ENCODE peak calls at places on chromosomes 3 and 15, in ten cellular contexts. One of them, this sample, is unnamed. For H3K4me1, the result is how much of the 10 kb centered on the place peaks cover.

GRCh38 chr3:151428386-151428785 is 32.5 kb downstream of the IGSF10 start:
- DNase-seq in kidney: no peak
- DNase-seq in ovary: no peak
- DNase-seq in upper lobe of right lung: no peak
- DNase-seq in tibial nerve: no peak
- DNase-seq in effector memory CD4-positive, alpha-beta T cell: no peak
- DNase-seq in heart left ventricle: no peak
- DNase-seq in neuronal stem cell: no peak
- DNase-seq in GM23248: no peak
- DNase-seq in RWPE2: no peak
- DNase-seq in this sample: no peak

GRCh38 chr3:180466401-180467005 is 135.5 kb upstream of the TTC14 start:
- DNase-seq in kidney: no peak
- DNase-seq in ovary: no peak
- DNase-seq in upper lobe of right lung: no peak
- DNase-seq in tibial nerve: no peak
- DNase-seq in effector memory CD4-positive, alpha-beta T cell: no peak
- DNase-seq in heart left ventricle: no peak
- DNase-seq in neuronal stem cell: no peak
- DNase-seq in GM23248: peak
- DNase-seq in RWPE2: no peak
- DNase-seq in this sample: no peak

GRCh38 chr3:50412355-50412754 is 53.0 kb upstream of the TMEM115 start:
- DNase-seq in kidney: no peak
- DNase-seq in ovary: no peak
- DNase-seq in upper lobe of right lung: no peak
- DNase-seq in tibial nerve: no peak
- DNase-seq in effector memory CD4-positive, alpha-beta T cell: no peak
- DNase-seq in heart left ventricle: no peak
- DNase-seq in neuronal stem cell: no peak
- DNase-seq in GM23248: no peak
- DNase-seq in RWPE2: no peak
- DNase-seq in this sample: no peak

GRCh38 chr3:187401861-187402260 is 33.7 kb downstream of the RTP4 start:
- DNase-seq in kidney: no peak
- DNase-seq in ovary: no peak
- DNase-seq in upper lobe of right lung: no peak
- DNase-seq in tibial nerve: no peak
- DNase-seq in effector memory CD4-positive, alpha-beta T cell: no peak
- DNase-seq in heart left ventricle: no peak
- DNase-seq in neuronal stem cell: no peak
- DNase-seq in GM23248: no peak
- DNase-seq in RWPE2: no peak
- DNase-seq in this sample: no peak

GRCh38 chr3:127168271-127168670 is 24.7 kb upstream of the PRR23E start:
- DNase-seq in kidney: no peak
- DNase-seq in ovary: peak
- DNase-seq in upper lobe of right lung: peak
- DNase-seq in tibial nerve: no peak
- DNase-seq in effector memory CD4-positive, alpha-beta T cell: no peak
- DNase-seq in heart left ventricle: peak
- DNase-seq in neuronal stem cell: no peak
- DNase-seq in GM23248: no peak
- DNase-seq in RWPE2: no peak
- DNase-seq in this sample: no peak

GRCh38 chr15:68987120-68987519 is 27.4 kb upstream of the NOX5 start:
- DNase-seq in kidney: no peak
- DNase-seq in ovary: no peak
- DNase-seq in upper lobe of right lung: no peak
- DNase-seq in tibial nerve: no peak
- DNase-seq in effector memory CD4-positive, alpha-beta T cell: no peak
- DNase-seq in heart left ventricle: no peak
- DNase-seq in neuronal stem cell: no peak
- DNase-seq in GM23248: no peak
- DNase-seq in RWPE2: no peak
- DNase-seq in this sample: no peak

GRCh38 chr3:151265166-151265565 is 13.2 kb downstream of the P2RY14 start:
- DNase-seq in kidney: no peak
- DNase-seq in ovary: no peak
- DNase-seq in upper lobe of right lung: no peak
- DNase-seq in tibial nerve: no peak
- DNase-seq in effector memory CD4-positive, alpha-beta T cell: no peak
- DNase-seq in heart left ventricle: no peak
- DNase-seq in neuronal stem cell: no peak
- DNase-seq in GM23248: no peak
- DNase-seq in RWPE2: no peak
- DNase-seq in this sample: no peak

GRCh38 chr15:55247276-55247675 is 42.3 kb downstream of the RAB27A start:
- DNase-seq in kidney: no peak
- DNase-seq in ovary: no peak
- DNase-seq in upper lobe of right lung: no peak
- DNase-seq in tibial nerve: no peak
- DNase-seq in effector memory CD4-positive, alpha-beta T cell: no peak
- DNase-seq in heart left ventricle: no peak
- DNase-seq in neuronal stem cell: no peak
- DNase-seq in GM23248: no peak
- DNase-seq in RWPE2: no peak
- DNase-seq in this sample: no peak

DNA sequence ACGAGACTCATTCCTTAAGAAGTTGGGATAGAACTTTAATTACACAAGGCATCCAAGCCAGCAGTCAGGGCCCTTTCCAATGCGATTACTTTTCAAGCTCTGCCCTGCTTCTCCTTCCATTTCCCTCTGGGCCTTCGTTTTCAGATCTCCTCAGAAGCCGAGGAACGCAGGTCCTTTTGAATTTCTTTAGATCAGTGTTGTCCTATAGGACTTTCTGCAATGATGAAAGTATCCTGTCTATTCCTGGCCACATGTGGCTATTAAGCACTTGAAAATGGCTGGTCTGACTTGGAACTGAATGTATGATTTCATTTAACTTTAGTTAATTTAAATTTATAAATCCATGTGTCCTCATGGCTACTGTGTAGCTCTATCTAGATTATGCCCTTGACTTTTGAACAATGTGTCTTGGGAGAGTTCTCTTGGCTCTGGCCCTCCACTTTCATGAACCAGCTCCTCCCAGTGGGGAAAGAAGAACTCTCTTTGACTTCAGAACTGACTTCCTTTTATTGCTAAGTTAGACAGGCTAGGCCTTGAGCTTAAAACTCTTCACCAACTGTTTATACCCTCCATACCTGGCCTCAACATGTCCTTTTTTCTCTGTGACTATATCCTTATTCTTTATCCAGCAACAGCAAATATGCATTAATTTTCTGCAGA is 22.7 kb downstream of the TGFBR2 start:
- DNase-seq in kidney: no peak
- DNase-seq in ovary: no peak
- DNase-seq in upper lobe of right lung: no peak
- DNase-seq in tibial nerve: no peak
- DNase-seq in effector memory CD4-positive, alpha-beta T cell: no peak
- DNase-seq in heart left ventricle: no peak
- DNase-seq in neuronal stem cell: no peak
- DNase-seq in GM23248: no peak
- DNase-seq in RWPE2: no peak
- DNase-seq in this sample: no peak
- H3K4me1 ChIP-seq in kidney: under half
- H3K4me1 ChIP-seq in ovary: under half
- H3K4me1 ChIP-seq in upper lobe of right lung: half or more
- H3K4me1 ChIP-seq in tibial nerve: half or more
- H3K4me1 ChIP-seq in effector memory CD4-positive, alpha-beta T cell: half or more
- H3K4me1 ChIP-seq in heart left ventricle: half or more
- H3K4me1 ChIP-seq in neuronal stem cell: under half
- H3K4me1 ChIP-seq in GM23248: half or more
- H3K4me1 ChIP-seq in RWPE2: half or more
- H3K4me1 ChIP-seq in this sample: under half

GRCh38 chr15:92930061-92930460 is 29.9 kb downstream of the CHD2 start:
- DNase-seq in kidney: no peak
- DNase-seq in ovary: no peak
- DNase-seq in upper lobe of right lung: no peak
- DNase-seq in tibial nerve: no peak
- DNase-seq in effector memory CD4-positive, alpha-beta T cell: no peak
- DNase-seq in heart left ventricle: no peak
- DNase-seq in neuronal stem cell: no peak
- DNase-seq in GM23248: peak
- DNase-seq in RWPE2: no peak
- DNase-seq in this sample: no peak

GRCh38 chr15:92929002-92929401 is 28.9 kb downstream of the CHD2 start:
- DNase-seq in kidney: no peak
- DNase-seq in ovary: no peak
- DNase-seq in upper lobe of right lung: no peak
- DNase-seq in tibial nerve: no peak
- DNase-seq in effector memory CD4-positive, alpha-beta T cell: no peak
- DNase-seq in heart left ventricle: no peak
- DNase-seq in neuronal stem cell: no peak
- DNase-seq in GM23248: no peak
- DNase-seq in RWPE2: no peak
- DNase-seq in this sample: no peak

GRCh38 chr15:92928351-92928750 is 28.2 kb downstream of the CHD2 start:
- DNase-seq in kidney: no peak
- DNase-seq in ovary: no peak
- DNase-seq in upper lobe of right lung: no peak
- DNase-seq in tibial nerve: no peak
- DNase-seq in effector memory CD4-positive, alpha-beta T cell: no peak
- DNase-seq in heart left ventricle: no peak
- DNase-seq in neuronal stem cell: no peak
- DNase-seq in GM23248: peak
- DNase-seq in RWPE2: no peak
- DNase-seq in this sample: no peak

GRCh38 chr15:92932946-92933649 is 33.0 kb downstream of the CHD2 start:
- DNase-seq in kidney: no peak
- DNase-seq in ovary: no peak
- DNase-seq in upper lobe of right lung: no peak
- DNase-seq in tibial nerve: no peak
- DNase-seq in effector memory CD4-positive, alpha-beta T cell: no peak
- DNase-seq in heart left ventricle: no peak
- DNase-seq in neuronal stem cell: no peak
- DNase-seq in GM23248: no peak
- DNase-seq in RWPE2: no peak
- DNase-seq in this sample: no peak

GRCh38 chr15:92930776-92931175 is 30.7 kb downstream of the CHD2 start:
- DNase-seq in kidney: no peak
- DNase-seq in ovary: no peak
- DNase-seq in upper lobe of right lung: no peak
- DNase-seq in tibial nerve: no peak
- DNase-seq in effector memory CD4-positive, alpha-beta T cell: no peak
- DNase-seq in heart left ventricle: no peak
- DNase-seq in neuronal stem cell: no peak
- DNase-seq in GM23248: peak
- DNase-seq in RWPE2: no peak
- DNase-seq in this sample: no peak
- H3K27ac ChIP-seq in kidney: peak
- H3K27ac ChIP-seq in ovary: no peak
- H3K27ac ChIP-seq in upper lobe of right lung: peak
- H3K27ac ChIP-seq in tibial nerve: no peak
- H3K27ac ChIP-seq in effector memory CD4-positive, alpha-beta T cell: no peak
- H3K27ac ChIP-seq in heart left ventricle: no peak
- H3K27ac ChIP-seq in neuronal stem cell: peak
- H3K27ac ChIP-seq in GM23248: peak
- H3K27ac ChIP-seq in RWPE2: peak
- H3K27ac ChIP-seq in this sample: no peak

GRCh38 chr3:9109570-9109914 is 139.9 kb downstream of the SRGAP3 start:
- DNase-seq in kidney: no peak
- DNase-seq in ovary: no peak
- DNase-seq in upper lobe of right lung: no peak
- DNase-seq in tibial nerve: no peak
- DNase-seq in effector memory CD4-positive, alpha-beta T cell: no peak
- DNase-seq in heart left ventricle: no peak
- DNase-seq in neuronal stem cell: no peak
- DNase-seq in GM23248: no peak
- DNase-seq in RWPE2: no peak
- DNase-seq in this sample: no peak
- H3K4me1 ChIP-seq in kidney: under half
- H3K4me1 ChIP-seq in ovary: under half
- H3K4me1 ChIP-seq in upper lobe of right lung: under half
- H3K4me1 ChIP-seq in tibial nerve: under half
- H3K4me1 ChIP-seq in effector memory CD4-positive, alpha-beta T cell: under half
- H3K4me1 ChIP-seq in heart left ventricle: under half
- H3K4me1 ChIP-seq in neuronal stem cell: under half
- H3K4me1 ChIP-seq in GM23248: under half
- H3K4me1 ChIP-seq in RWPE2: under half
- H3K4me1 ChIP-seq in this sample: under half

GRCh38 chr3:123088360-123088759 is 21.5 kb downstream of the PDIA5 start:
- DNase-seq in kidney: no peak
- DNase-seq in ovary: no peak
- DNase-seq in upper lobe of right lung: no peak
- DNase-seq in tibial nerve: no peak
- DNase-seq in effector memory CD4-positive, alpha-beta T cell: no peak
- DNase-seq in heart left ventricle: no peak
- DNase-seq in neuronal stem cell: no peak
- DNase-seq in GM23248: no peak
- DNase-seq in RWPE2: no peak
- DNase-seq in this sample: no peak

GRCh38 chr3:123086110-123086642 is 19.4 kb downstream of the PDIA5 start:
- DNase-seq in kidney: no peak
- DNase-seq in ovary: no peak
- DNase-seq in upper lobe of right lung: no peak
- DNase-seq in tibial nerve: no peak
- DNase-seq in effector memory CD4-positive, alpha-beta T cell: no peak
- DNase-seq in heart left ventricle: no peak
- DNase-seq in neuronal stem cell: no peak
- DNase-seq in GM23248: peak
- DNase-seq in RWPE2: no peak
- DNase-seq in this sample: no peak

GRCh38 chr3:123092243-123092642 is 25.4 kb downstream of the PDIA5 start:
- DNase-seq in kidney: no peak
- DNase-seq in ovary: no peak
- DNase-seq in upper lobe of right lung: no peak
- DNase-seq in tibial nerve: no peak
- DNase-seq in effector memory CD4-positive, alpha-beta T cell: no peak
- DNase-seq in heart left ventricle: no peak
- DNase-seq in neuronal stem cell: no peak
- DNase-seq in GM23248: no peak
- DNase-seq in RWPE2: no peak
- DNase-seq in this sample: no peak

GRCh38 chr3:123090700-123091585 is 24.1 kb downstream of the PDIA5 start:
- DNase-seq in kidney: no peak
- DNase-seq in ovary: no peak
- DNase-seq in upper lobe of right lung: no peak
- DNase-seq in tibial nerve: no peak
- DNase-seq in effector memory CD4-positive, alpha-beta T cell: no peak
- DNase-seq in heart left ventricle: no peak
- DNase-seq in neuronal stem cell: peak
- DNase-seq in GM23248: no peak
- DNase-seq in RWPE2: no peak
- DNase-seq in this sample: no peak

DNA sequence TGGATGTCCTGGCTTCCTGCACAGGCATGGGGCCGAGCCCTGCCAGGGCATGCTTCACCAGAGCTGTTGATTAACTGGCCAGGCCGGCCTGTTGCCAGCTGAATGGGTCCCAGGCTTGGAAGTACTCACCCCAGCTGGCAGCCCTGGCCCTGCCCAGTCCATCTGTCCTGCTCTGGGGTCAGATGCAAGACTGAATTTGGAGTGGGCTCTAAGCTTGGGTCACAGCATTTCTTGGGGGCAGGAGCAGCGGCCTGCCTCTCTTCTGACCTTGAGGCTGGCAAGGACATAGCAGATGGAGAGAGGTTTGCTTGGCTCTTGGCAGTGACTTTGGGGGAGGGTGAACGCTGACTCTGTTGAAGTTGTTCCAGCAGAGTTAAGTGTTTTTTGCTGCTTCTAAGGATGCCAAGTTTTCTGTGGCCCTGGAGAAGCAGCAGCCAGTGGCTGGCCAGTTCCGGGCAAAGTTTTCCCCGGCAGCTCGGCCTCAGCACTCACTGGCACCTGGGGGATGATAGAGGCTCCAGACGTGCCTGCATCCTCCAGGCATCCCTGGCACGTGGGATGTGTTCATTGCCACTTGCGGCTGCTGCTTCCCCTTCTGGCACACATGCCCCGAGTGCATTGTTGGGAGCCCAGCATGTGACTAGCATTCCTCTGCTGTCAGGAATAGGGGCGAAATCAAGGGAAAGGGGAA is 22.9 kb downstream of the PDIA5 start:
- DNase-seq in kidney: peak
- DNase-seq in ovary: peak
- DNase-seq in upper lobe of right lung: peak
- DNase-seq in tibial nerve: no peak
- DNase-seq in effector memory CD4-positive, alpha-beta T cell: no peak
- DNase-seq in heart left ventricle: peak
- DNase-seq in neuronal stem cell: no peak
- DNase-seq in GM23248: peak
- DNase-seq in RWPE2: no peak
- DNase-seq in this sample: no peak
- H3K27ac ChIP-seq in kidney: peak
- H3K27ac ChIP-seq in ovary: no peak
- H3K27ac ChIP-seq in upper lobe of right lung: peak
- H3K27ac ChIP-seq in tibial nerve: peak
- H3K27ac ChIP-seq in effector memory CD4-positive, alpha-beta T cell: no peak
- H3K27ac ChIP-seq in heart left ventricle: peak
- H3K27ac ChIP-seq in neuronal stem cell: no peak
- H3K27ac ChIP-seq in GM23248: peak
- H3K27ac ChIP-seq in RWPE2: no peak
- H3K27ac ChIP-seq in this sample: no peak